ENCODE peak calls at places on chromosomes 13 and 19, in seven cellular contexts. One of them, this sample, is unnamed.

GRCh38 chr19:17340871-17341357 is 3.6 kb downstream of the GTPBP3 start:
- DNase-seq in central memory CD4-positive, alpha-beta T cell: no peak
- DNase-seq in C1 segment of cervical spinal cord: no peak
- DNase-seq in amniotic stem cell: no peak
- DNase-seq in NCI-H1048: no peak
- DNase-seq in AG09319: no peak
- DNase-seq in GM12864: no peak
- DNase-seq in this sample: no peak

GRCh38 chr19:56476671-56477428 is at the start of gene ZNF667:
- DNase-seq in central memory CD4-positive, alpha-beta T cell: peak
- DNase-seq in AG09319: no peak
- DNase-seq in GM12864: no peak
- DNase-seq in NCI-H1048: no peak
- DNase-seq in amniotic stem cell: peak
- DNase-seq in C1 segment of cervical spinal cord: peak
- DNase-seq in this sample: peak

GRCh38 chr19:1407662-1408299 is 395 bp downstream of the DAZAP1 start:
- DNase-seq in GM12864: no peak
- DNase-seq in NCI-H1048: no peak
- DNase-seq in AG09319: no peak
- DNase-seq in amniotic stem cell: no peak
- DNase-seq in C1 segment of cervical spinal cord: no peak
- DNase-seq in central memory CD4-positive, alpha-beta T cell: peak
- DNase-seq in this sample: peak

GRCh38 chr19:55537741-55538111 is 793 bp upstream of the SBK2 start:
- DNase-seq in central memory CD4-positive, alpha-beta T cell: no peak
- DNase-seq in AG09319: no peak
- DNase-seq in GM12864: no peak
- DNase-seq in C1 segment of cervical spinal cord: no peak
- DNase-seq in NCI-H1048: no peak
- DNase-seq in amniotic stem cell: no peak
- DNase-seq in this sample: no peak

GRCh38 chr19:10010247-10010691 is at the start of gene COL5A3:
- DNase-seq in C1 segment of cervical spinal cord: no peak
- DNase-seq in AG09319: no peak
- DNase-seq in GM12864: no peak
- DNase-seq in NCI-H1048: no peak
- DNase-seq in amniotic stem cell: no peak
- DNase-seq in central memory CD4-positive, alpha-beta T cell: no peak
- DNase-seq in this sample: no peak

GRCh38 chr19:2574971-2575630 is 99.2 kb downstream of the GADD45B start:
- DNase-seq in amniotic stem cell: no peak
- DNase-seq in central memory CD4-positive, alpha-beta T cell: no peak
- DNase-seq in NCI-H1048: no peak
- DNase-seq in C1 segment of cervical spinal cord: no peak
- DNase-seq in AG09319: no peak
- DNase-seq in GM12864: no peak
- DNase-seq in this sample: no peak

GRCh38 chr13:106161186-106161585 is 374.3 kb downstream of the EFNB2 start:
- DNase-seq in central memory CD4-positive, alpha-beta T cell: no peak
- DNase-seq in GM12864: no peak
- DNase-seq in AG09319: no peak
- DNase-seq in amniotic stem cell: no peak
- DNase-seq in NCI-H1048: no peak
- DNase-seq in C1 segment of cervical spinal cord: no peak
- DNase-seq in this sample: no peak

GRCh38 chr13:45119469-45119989 is 781 bp upstream of the GTF2F2 start:
- DNase-seq in amniotic stem cell: no peak
- DNase-seq in AG09319: no peak
- DNase-seq in central memory CD4-positive, alpha-beta T cell: peak
- DNase-seq in C1 segment of cervical spinal cord: peak
- DNase-seq in GM12864: no peak
- DNase-seq in NCI-H1048: no peak
- DNase-seq in this sample: peak

GRCh38 chr19:6654347-6655310 is 15.3 kb downstream of the TNFSF14 start:
- DNase-seq in NCI-H1048: no peak
- DNase-seq in central memory CD4-positive, alpha-beta T cell: peak
- DNase-seq in GM12864: no peak
- DNase-seq in amniotic stem cell: no peak
- DNase-seq in AG09319: no peak
- DNase-seq in C1 segment of cervical spinal cord: no peak
- DNase-seq in this sample: peak

GRCh38 chr13:46721054-46721453 is 75.9 kb downstream of the ESD start:
- DNase-seq in central memory CD4-positive, alpha-beta T cell: peak
- DNase-seq in AG09319: peak
- DNase-seq in C1 segment of cervical spinal cord: no peak
- DNase-seq in NCI-H1048: no peak
- DNase-seq in GM12864: no peak
- DNase-seq in amniotic stem cell: peak
- DNase-seq in this sample: peak

GRCh38 chr19:31338069-31338767 is 11.0 kb downstream of the TSHZ3 start:
- DNase-seq in NCI-H1048: no peak
- DNase-seq in GM12864: no peak
- DNase-seq in C1 segment of cervical spinal cord: no peak
- DNase-seq in amniotic stem cell: no peak
- DNase-seq in central memory CD4-positive, alpha-beta T cell: no peak
- DNase-seq in AG09319: no peak
- DNase-seq in this sample: no peak

GRCh38 chr13:32538234-32538620 is 368 bp downstream of the N4BP2L2 start:
- DNase-seq in central memory CD4-positive, alpha-beta T cell: no peak
- DNase-seq in AG09319: peak
- DNase-seq in NCI-H1048: no peak
- DNase-seq in amniotic stem cell: no peak
- DNase-seq in C1 segment of cervical spinal cord: no peak
- DNase-seq in GM12864: peak
- DNase-seq in this sample: no peak

GRCh38 chr19:18967358-18968146 is 26.5 kb upstream of the HOMER3 start:
- DNase-seq in central memory CD4-positive, alpha-beta T cell: no peak
- DNase-seq in AG09319: no peak
- DNase-seq in C1 segment of cervical spinal cord: peak
- DNase-seq in NCI-H1048: no peak
- DNase-seq in GM12864: no peak
- DNase-seq in amniotic stem cell: no peak
- DNase-seq in this sample: no peak

GRCh38 chr13:21043898-21044297 is 17.5 kb downstream of the LATS2 start:
- DNase-seq in AG09319: peak
- DNase-seq in amniotic stem cell: no peak
- DNase-seq in C1 segment of cervical spinal cord: no peak
- DNase-seq in NCI-H1048: no peak
- DNase-seq in GM12864: no peak
- DNase-seq in central memory CD4-positive, alpha-beta T cell: no peak
- DNase-seq in this sample: no peak

GRCh38 chr13:89910166-89910565 is 1437.3 kb upstream of the MIR17HG start:
- DNase-seq in GM12864: no peak
- DNase-seq in AG09319: no peak
- DNase-seq in amniotic stem cell: no peak
- DNase-seq in C1 segment of cervical spinal cord: no peak
- DNase-seq in NCI-H1048: no peak
- DNase-seq in central memory CD4-positive, alpha-beta T cell: no peak
- DNase-seq in this sample: no peak

GRCh38 chr13:40388617-40389016 is 277.8 kb downstream of the FOXO1 start:
- DNase-seq in GM12864: peak
- DNase-seq in C1 segment of cervical spinal cord: no peak
- DNase-seq in amniotic stem cell: no peak
- DNase-seq in central memory CD4-positive, alpha-beta T cell: peak
- DNase-seq in NCI-H1048: no peak
- DNase-seq in AG09319: no peak
- DNase-seq in this sample: peak

GRCh38 chr13:50052478-50052877 is 37.2 kb downstream of the KCNRG start:
- DNase-seq in C1 segment of cervical spinal cord: no peak
- DNase-seq in NCI-H1048: no peak
- DNase-seq in GM12864: no peak
- DNase-seq in amniotic stem cell: no peak
- DNase-seq in AG09319: no peak
- DNase-seq in central memory CD4-positive, alpha-beta T cell: no peak
- DNase-seq in this sample: no peak

GRCh38 chr19:46344363-46344762 is 2.5 kb upstream of the PPP5C start:
- DNase-seq in central memory CD4-positive, alpha-beta T cell: no peak
- DNase-seq in NCI-H1048: no peak
- DNase-seq in AG09319: no peak
- DNase-seq in C1 segment of cervical spinal cord: no peak
- DNase-seq in GM12864: no peak
- DNase-seq in amniotic stem cell: no peak
- DNase-seq in this sample: no peak

GRCh38 chr19:29321116-29321515 is 108.2 kb upstream of the UQCRFS1 start:
- DNase-seq in C1 segment of cervical spinal cord: no peak
- DNase-seq in amniotic stem cell: no peak
- DNase-seq in AG09319: no peak
- DNase-seq in central memory CD4-positive, alpha-beta T cell: no peak
- DNase-seq in NCI-H1048: no peak
- DNase-seq in GM12864: no peak
- DNase-seq in this sample: no peak

GRCh38 chr13:40438999-40439797 is 227.2 kb downstream of the FOXO1 start:
- DNase-seq in C1 segment of cervical spinal cord: no peak
- DNase-seq in NCI-H1048: no peak
- DNase-seq in GM12864: no peak
- DNase-seq in amniotic stem cell: no peak
- DNase-seq in central memory CD4-positive, alpha-beta T cell: no peak
- DNase-seq in AG09319: no peak
- DNase-seq in this sample: no peak

GRCh38 chr19:14091885-14092462 is 1.4 kb upstream of the SAMD1 start:
- DNase-seq in NCI-H1048: no peak
- DNase-seq in AG09319: no peak
- DNase-seq in central memory CD4-positive, alpha-beta T cell: no peak
- DNase-seq in amniotic stem cell: no peak
- DNase-seq in GM12864: no peak
- DNase-seq in C1 segment of cervical spinal cord: no peak
- DNase-seq in this sample: no peak

GRCh38 chr13:98345103-98345899 is 168.2 kb upstream of the RNF113B start:
- DNase-seq in NCI-H1048: no peak
- DNase-seq in central memory CD4-positive, alpha-beta T cell: no peak
- DNase-seq in AG09319: no peak
- DNase-seq in amniotic stem cell: no peak
- DNase-seq in C1 segment of cervical spinal cord: no peak
- DNase-seq in GM12864: no peak
- DNase-seq in this sample: no peak

GRCh38 chr13:23321534-23322241 is 111.8 kb downstream of the SACS start:
- DNase-seq in NCI-H1048: no peak
- DNase-seq in GM12864: no peak
- DNase-seq in amniotic stem cell: peak
- DNase-seq in AG09319: peak
- DNase-seq in central memory CD4-positive, alpha-beta T cell: peak
- DNase-seq in C1 segment of cervical spinal cord: peak
- DNase-seq in this sample: peak

GRCh38 chr19:8567522-8568172 is 9.6 kb downstream of the MYO1F start:
- DNase-seq in AG09319: no peak
- DNase-seq in C1 segment of cervical spinal cord: peak
- DNase-seq in central memory CD4-positive, alpha-beta T cell: no peak
- DNase-seq in GM12864: no peak
- DNase-seq in amniotic stem cell: no peak
- DNase-seq in NCI-H1048: no peak
- DNase-seq in this sample: no peak

GRCh38 chr19:2275588-2276428 is 6.2 kb downstream of the PEAK3 start:
- DNase-seq in central memory CD4-positive, alpha-beta T cell: no peak
- DNase-seq in GM12864: no peak
- DNase-seq in amniotic stem cell: no peak
- DNase-seq in NCI-H1048: no peak
- DNase-seq in C1 segment of cervical spinal cord: no peak
- DNase-seq in AG09319: no peak
- DNase-seq in this sample: no peak

GRCh38 chr19:35123573-35123972 is 8.0 kb downstream of the FXYD3 start:
- DNase-seq in central memory CD4-positive, alpha-beta T cell: no peak
- DNase-seq in NCI-H1048: no peak
- DNase-seq in AG09319: no peak
- DNase-seq in C1 segment of cervical spinal cord: peak
- DNase-seq in amniotic stem cell: no peak
- DNase-seq in GM12864: no peak
- DNase-seq in this sample: no peak

GRCh38 chr13:111632906-111633305 is 312.5 kb downstream of the TEX29 start:
- DNase-seq in GM12864: no peak
- DNase-seq in NCI-H1048: no peak
- DNase-seq in amniotic stem cell: no peak
- DNase-seq in AG09319: no peak
- DNase-seq in central memory CD4-positive, alpha-beta T cell: no peak
- DNase-seq in C1 segment of cervical spinal cord: no peak
- DNase-seq in this sample: no peak

GRCh38 chr13:110551284-110551683 is 10.2 kb downstream of the RAB20 start:
- DNase-seq in amniotic stem cell: no peak
- DNase-seq in GM12864: no peak
- DNase-seq in central memory CD4-positive, alpha-beta T cell: no peak
- DNase-seq in C1 segment of cervical spinal cord: no peak
- DNase-seq in NCI-H1048: no peak
- DNase-seq in AG09319: no peak
- DNase-seq in this sample: no peak

GRCh38 chr13:20069956-20070355 is 90.9 kb downstream of the GJA3 start:
- DNase-seq in AG09319: peak
- DNase-seq in GM12864: no peak
- DNase-seq in amniotic stem cell: no peak
- DNase-seq in NCI-H1048: no peak
- DNase-seq in C1 segment of cervical spinal cord: no peak
- DNase-seq in central memory CD4-positive, alpha-beta T cell: no peak
- DNase-seq in this sample: no peak

GRCh38 chr19:11142528-11143171 is 12.9 kb downstream of the SPC24 start:
- DNase-seq in AG09319: peak
- DNase-seq in GM12864: no peak
- DNase-seq in NCI-H1048: no peak
- DNase-seq in C1 segment of cervical spinal cord: peak
- DNase-seq in amniotic stem cell: peak
- DNase-seq in central memory CD4-positive, alpha-beta T cell: no peak
- DNase-seq in this sample: no peak

GRCh38 chr19:7832781-7833180 is 2.8 kb downstream of the EVI5L start:
- DNase-seq in central memory CD4-positive, alpha-beta T cell: no peak
- DNase-seq in amniotic stem cell: no peak
- DNase-seq in C1 segment of cervical spinal cord: no peak
- DNase-seq in AG09319: no peak
- DNase-seq in NCI-H1048: no peak
- DNase-seq in GM12864: no peak
- DNase-seq in this sample: no peak

GRCh38 chr13:34420975-34421719 is 520.9 kb upstream of the NBEA start:
- DNase-seq in NCI-H1048: no peak
- DNase-seq in GM12864: no peak
- DNase-seq in AG09319: no peak
- DNase-seq in central memory CD4-positive, alpha-beta T cell: no peak
- DNase-seq in amniotic stem cell: no peak
- DNase-seq in C1 segment of cervical spinal cord: peak
- DNase-seq in this sample: no peak

GRCh38 chr19:40640744-40641143 is 39.6 kb downstream of the LTBP4 start:
- DNase-seq in NCI-H1048: no peak
- DNase-seq in central memory CD4-positive, alpha-beta T cell: no peak
- DNase-seq in GM12864: no peak
- DNase-seq in AG09319: no peak
- DNase-seq in C1 segment of cervical spinal cord: no peak
- DNase-seq in amniotic stem cell: no peak
- DNase-seq in this sample: no peak

GRCh38 chr13:29683041-29683440 is 87.6 kb upstream of the SLC7A1 start:
- DNase-seq in C1 segment of cervical spinal cord: no peak
- DNase-seq in amniotic stem cell: no peak
- DNase-seq in GM12864: no peak
- DNase-seq in NCI-H1048: no peak
- DNase-seq in central memory CD4-positive, alpha-beta T cell: no peak
- DNase-seq in AG09319: no peak
- DNase-seq in this sample: no peak

GRCh38 chr13:35784286-35784951 is 307.9 kb upstream of the MAB21L1 start:
- DNase-seq in C1 segment of cervical spinal cord: no peak
- DNase-seq in AG09319: no peak
- DNase-seq in amniotic stem cell: no peak
- DNase-seq in GM12864: no peak
- DNase-seq in central memory CD4-positive, alpha-beta T cell: no peak
- DNase-seq in NCI-H1048: no peak
- DNase-seq in this sample: no peak

GRCh38 chr19:23116802-23117571 is at the start of gene ZNF730:
- DNase-seq in amniotic stem cell: no peak
- DNase-seq in central memory CD4-positive, alpha-beta T cell: no peak
- DNase-seq in C1 segment of cervical spinal cord: peak
- DNase-seq in AG09319: peak
- DNase-seq in NCI-H1048: no peak
- DNase-seq in GM12864: peak
- DNase-seq in this sample: peak

GRCh38 chr13:97017322-97017721 is 23.0 kb upstream of the OXGR1 start:
- DNase-seq in GM12864: no peak
- DNase-seq in NCI-H1048: no peak
- DNase-seq in AG09319: no peak
- DNase-seq in amniotic stem cell: no peak
- DNase-seq in central memory CD4-positive, alpha-beta T cell: no peak
- DNase-seq in C1 segment of cervical spinal cord: no peak
- DNase-seq in this sample: no peak